ENCODE peak calls at places on chromosomes 5 and 9, in five cellular contexts. One of them, this sample, is unnamed.

GRCh38 chr5:81748556-81748955 is 2.3 kb downstream of the SSBP2 start:
- DNase-seq in K562: no peak
- DNase-seq in HCT116: no peak
- DNase-seq in HepG2: no peak
- DNase-seq in GM12878: no peak
- DNase-seq in this sample: no peak

GRCh38 chr5:124735169-124735858 is 11.1 kb downstream of the ZNF608 start:
- DNase-seq in GM12878: no peak
- DNase-seq in HCT116: no peak
- DNase-seq in HepG2: no peak
- DNase-seq in K562: peak
- DNase-seq in this sample: peak

GRCh38 chr9:129270205-129270604 is 92.1 kb upstream of the IER5L start:
- DNase-seq in K562: no peak
- DNase-seq in GM12878: peak
- DNase-seq in HCT116: no peak
- DNase-seq in HepG2: no peak
- DNase-seq in this sample: no peak

GRCh38 chr5:65663804-65664521 is 39.1 kb downstream of the SHLD3 start:
- DNase-seq in HepG2: no peak
- DNase-seq in HCT116: peak
- DNase-seq in K562: peak
- DNase-seq in GM12878: no peak
- DNase-seq in this sample: peak

GRCh38 chr5:107853696-107854095 is 183.0 kb upstream of the EFNA5 start:
- DNase-seq in GM12878: no peak
- DNase-seq in K562: no peak
- DNase-seq in HCT116: no peak
- DNase-seq in HepG2: no peak
- DNase-seq in this sample: no peak

GRCh38 chr5:36607114-36607561 is 732 bp downstream of the SLC1A3 start:
- DNase-seq in K562: no peak
- DNase-seq in HCT116: peak
- DNase-seq in HepG2: no peak
- DNase-seq in GM12878: no peak
- DNase-seq in this sample: no peak

GRCh38 chr5:21152611-21153010 is 1164.6 kb upstream of the CDH18 start:
- DNase-seq in HepG2: no peak
- DNase-seq in K562: no peak
- DNase-seq in GM12878: no peak
- DNase-seq in HCT116: no peak
- DNase-seq in this sample: no peak

GRCh38 chr9:93587651-93588347 is 11.4 kb downstream of the PHF2 start:
- DNase-seq in K562: no peak
- DNase-seq in GM12878: no peak
- DNase-seq in HCT116: no peak
- DNase-seq in HepG2: no peak
- DNase-seq in this sample: no peak

GRCh38 chr5:93017854-93018253 is 563.2 kb downstream of the NR2F1-AS1 start:
- DNase-seq in GM12878: no peak
- DNase-seq in K562: no peak
- DNase-seq in HepG2: no peak
- DNase-seq in HCT116: no peak
- DNase-seq in this sample: no peak

GRCh38 chr9:134970719-134971118 is 53.0 kb upstream of the FCN1 start:
- DNase-seq in GM12878: no peak
- DNase-seq in HepG2: no peak
- DNase-seq in HCT116: no peak
- DNase-seq in K562: no peak
- DNase-seq in this sample: no peak

GRCh38 chr9:109409998-109410397 is 88.1 kb downstream of the PTPN3 start:
- DNase-seq in K562: peak
- DNase-seq in HCT116: no peak
- DNase-seq in GM12878: no peak
- DNase-seq in HepG2: no peak
- DNase-seq in this sample: peak

GRCh38 chr5:136066705-136067271 is 38.0 kb downstream of the TGFBI start:
- DNase-seq in HepG2: peak
- DNase-seq in K562: no peak
- DNase-seq in GM12878: no peak
- DNase-seq in HCT116: no peak
- DNase-seq in this sample: no peak

GRCh38 chr9:21974542-21975409 is 19.4 kb downstream of the CDKN2A start:
- DNase-seq in HCT116: peak
- DNase-seq in K562: no peak
- DNase-seq in HepG2: no peak
- DNase-seq in GM12878: no peak
- DNase-seq in this sample: peak

GRCh38 chr9:21933281-21933680 is 60.9 kb downstream of the CDKN2A start:
- DNase-seq in HCT116: peak
- DNase-seq in K562: no peak
- DNase-seq in GM12878: no peak
- DNase-seq in HepG2: no peak
- DNase-seq in this sample: no peak

GRCh38 chr9:34512131-34513078 is 10.4 kb downstream of the ENHO start:
- DNase-seq in K562: no peak
- DNase-seq in HepG2: peak
- DNase-seq in GM12878: no peak
- DNase-seq in HCT116: no peak
- DNase-seq in this sample: no peak

GRCh38 chr5:108251350-108251749 is 130.5 kb downstream of the FBXL17 start:
- DNase-seq in HepG2: no peak
- DNase-seq in GM12878: no peak
- DNase-seq in HCT116: no peak
- DNase-seq in K562: no peak
- DNase-seq in this sample: no peak

GRCh38 chr9:137760426-137760825 is 117.2 kb upstream of the CACNA1B start:
- DNase-seq in HepG2: no peak
- DNase-seq in GM12878: no peak
- DNase-seq in HCT116: no peak
- DNase-seq in K562: no peak
- DNase-seq in this sample: no peak

GRCh38 chr5:115070737-115071136 is 99.0 kb downstream of the TRIM36 start:
- DNase-seq in K562: no peak
- DNase-seq in HepG2: no peak
- DNase-seq in HCT116: no peak
- DNase-seq in GM12878: no peak
- DNase-seq in this sample: no peak

GRCh38 chr9:132885691-132886357 is 7.1 kb downstream of the SPACA9 start:
- DNase-seq in GM12878: no peak
- DNase-seq in HepG2: peak
- DNase-seq in HCT116: no peak
- DNase-seq in K562: no peak
- DNase-seq in this sample: no peak
- H2AFZ ChIP-seq in GM12878: no peak
- H2AFZ ChIP-seq in HepG2: no peak
- H2AFZ ChIP-seq in HCT116: no peak
- H2AFZ ChIP-seq in K562: no peak
- H2AFZ ChIP-seq in this sample: no peak

GRCh38 chr9:131650254-131650653 is 89.6 kb downstream of the RAPGEF1 start:
- DNase-seq in HCT116: no peak
- DNase-seq in K562: no peak
- DNase-seq in GM12878: no peak
- DNase-seq in HepG2: no peak
- DNase-seq in this sample: no peak
- TF ChIP-seq SP1 in HCT116: no peak
- TF ChIP-seq SP1 in K562: no peak
- TF ChIP-seq SP1 in GM12878: no peak
- TF ChIP-seq SP1 in HepG2: no peak
- TF ChIP-seq SP1 in this sample: no peak

DNA sequence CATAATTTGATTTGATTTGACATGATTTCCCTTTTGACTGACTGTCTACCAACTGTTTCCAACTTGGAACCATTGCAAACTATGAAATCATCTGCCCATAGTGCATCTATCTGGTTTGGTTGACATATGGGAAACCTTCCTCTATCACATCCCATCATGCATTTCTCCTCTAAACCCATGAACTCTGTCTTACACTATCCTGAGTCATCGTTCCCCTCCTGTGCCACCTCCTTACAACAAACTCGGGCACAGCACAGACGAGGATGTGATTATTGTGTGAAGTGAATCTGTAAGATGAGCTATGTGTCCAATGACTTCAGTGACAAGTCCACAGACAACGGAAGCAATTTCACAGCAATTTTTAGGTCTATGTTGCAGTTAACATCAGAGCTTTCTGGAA is 126.1 kb downstream of the NPR3 start:
- DNase-seq in HepG2: no peak
- DNase-seq in HCT116: no peak
- DNase-seq in GM12878: no peak
- DNase-seq in K562: no peak
- DNase-seq in this sample: no peak
- H2AFZ ChIP-seq in HepG2: no peak
- H2AFZ ChIP-seq in HCT116: no peak
- H2AFZ ChIP-seq in GM12878: no peak
- H2AFZ ChIP-seq in K562: no peak
- H2AFZ ChIP-seq in this sample: no peak

GRCh38 chr5:5793560-5793959 is 371.1 kb downstream of the ICE1 start:
- DNase-seq in GM12878: no peak
- DNase-seq in K562: no peak
- DNase-seq in HCT116: no peak
- DNase-seq in HepG2: no peak
- DNase-seq in this sample: peak

GRCh38 chr5:5799826-5800225 is 377.3 kb downstream of the ICE1 start:
- DNase-seq in K562: no peak
- DNase-seq in HepG2: no peak
- DNase-seq in HCT116: no peak
- DNase-seq in GM12878: no peak
- DNase-seq in this sample: peak

GRCh38 chr5:5799229-5799628 is 376.8 kb downstream of the ICE1 start:
- DNase-seq in GM12878: no peak
- DNase-seq in HCT116: no peak
- DNase-seq in K562: no peak
- DNase-seq in HepG2: no peak
- DNase-seq in this sample: no peak

GRCh38 chr5:5798041-5798827 is 375.8 kb downstream of the ICE1 start:
- DNase-seq in K562: no peak
- DNase-seq in HepG2: no peak
- DNase-seq in HCT116: no peak
- DNase-seq in GM12878: no peak
- DNase-seq in this sample: no peak

DNA sequence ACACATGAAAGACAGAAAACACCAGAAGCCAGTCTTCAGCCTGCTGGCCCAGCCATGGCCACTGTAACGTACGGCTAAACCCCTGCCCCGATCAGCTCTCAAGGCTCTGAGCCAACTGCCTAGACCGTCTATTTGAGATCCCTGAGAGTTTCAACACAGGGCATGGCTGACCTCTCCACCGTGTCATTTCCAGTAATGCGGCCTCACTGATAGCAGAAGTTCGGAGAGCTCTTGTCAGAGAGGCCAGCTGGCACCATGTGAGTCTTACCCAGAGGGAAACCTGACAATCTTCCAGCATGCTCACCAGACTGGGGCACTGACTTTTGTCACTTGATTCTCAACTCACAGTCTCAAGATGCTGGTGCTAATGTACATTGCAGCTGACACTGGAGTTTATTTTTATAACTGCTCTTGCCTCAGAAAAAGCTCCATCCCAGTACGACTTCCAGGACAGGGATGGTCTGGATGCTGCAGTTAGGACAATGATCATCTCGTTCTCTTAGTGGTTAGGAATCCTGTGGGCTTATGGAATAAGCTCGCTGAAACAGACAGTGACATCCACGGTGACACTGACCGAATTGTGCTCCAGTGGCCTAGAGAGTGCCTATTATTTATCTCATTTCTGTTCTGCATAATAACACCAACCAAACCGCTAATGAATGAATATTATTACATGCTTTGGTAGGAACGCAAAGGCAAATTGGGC is 372.8 kb downstream of the ICE1 start:
- DNase-seq in HCT116: no peak
- DNase-seq in HepG2: no peak
- DNase-seq in GM12878: no peak
- DNase-seq in K562: no peak
- DNase-seq in this sample: no peak
- TF ChIP-seq SP1 in HCT116: no peak
- TF ChIP-seq SP1 in HepG2: no peak
- TF ChIP-seq SP1 in GM12878: no peak
- TF ChIP-seq SP1 in K562: no peak
- TF ChIP-seq SP1 in this sample: no peak

This sample was measured in H1.